ENCODE peak calls at places on chromosome 17, in nine cellular contexts. One of them, this sample, is unnamed.

GRCh38 chr17:71460943-71461342 is 659.9 kb upstream of the SOX9 start:
- DNase-seq in right cardiac atrium: no peak
- DNase-seq in glutamatergic neuron: peak
- DNase-seq in PC-3: peak
- DNase-seq in neuronal stem cell: no peak
- DNase-seq in ELF-1: peak
- DNase-seq in smooth muscle cell of the brain vasculature: no peak
- DNase-seq in memory B cell: no peak
- DNase-seq in stimulated activated CD8-positive, alpha-beta memory T cell treated with anti-CD3 and anti-CD28 coated beads, Interleukin-15, amount 100 ng/mL, for 1 hour: no peak
- DNase-seq in this sample: peak

GRCh38 chr17:76268015-76268749 is 3.0 kb downstream of the UBALD2 start:
- DNase-seq in right cardiac atrium: peak
- DNase-seq in glutamatergic neuron: peak
- DNase-seq in PC-3: no peak
- DNase-seq in neuronal stem cell: no peak
- DNase-seq in ELF-1: peak
- DNase-seq in smooth muscle cell of the brain vasculature: no peak
- DNase-seq in memory B cell: peak
- DNase-seq in stimulated activated CD8-positive, alpha-beta memory T cell treated with anti-CD3 and anti-CD28 coated beads, Interleukin-15, amount 100 ng/mL, for 1 hour: no peak
- DNase-seq in this sample: peak

GRCh38 chr17:46964315-46965265 is 14.5 kb downstream of the RPRML start:
- DNase-seq in right cardiac atrium: no peak
- DNase-seq in glutamatergic neuron: no peak
- DNase-seq in PC-3: peak
- DNase-seq in neuronal stem cell: peak
- DNase-seq in ELF-1: peak
- DNase-seq in smooth muscle cell of the brain vasculature: no peak
- DNase-seq in memory B cell: no peak
- DNase-seq in stimulated activated CD8-positive, alpha-beta memory T cell treated with anti-CD3 and anti-CD28 coated beads, Interleukin-15, amount 100 ng/mL, for 1 hour: no peak
- DNase-seq in this sample: peak

GRCh38 chr17:13643196-13643595 is 41.5 kb upstream of the HS3ST3A1 start:
- DNase-seq in right cardiac atrium: no peak
- DNase-seq in glutamatergic neuron: no peak
- DNase-seq in PC-3: no peak
- DNase-seq in neuronal stem cell: peak
- DNase-seq in ELF-1: peak
- DNase-seq in smooth muscle cell of the brain vasculature: no peak
- DNase-seq in memory B cell: no peak
- DNase-seq in stimulated activated CD8-positive, alpha-beta memory T cell treated with anti-CD3 and anti-CD28 coated beads, Interleukin-15, amount 100 ng/mL, for 1 hour: no peak
- DNase-seq in this sample: no peak

GRCh38 chr17:48541574-48542113 is 3.3 kb downstream of the HOXB2 start:
- DNase-seq in right cardiac atrium: peak
- DNase-seq in glutamatergic neuron: peak
- DNase-seq in PC-3: no peak
- DNase-seq in neuronal stem cell: no peak
- DNase-seq in ELF-1: no peak
- DNase-seq in smooth muscle cell of the brain vasculature: no peak
- DNase-seq in memory B cell: no peak
- DNase-seq in stimulated activated CD8-positive, alpha-beta memory T cell treated with anti-CD3 and anti-CD28 coated beads, Interleukin-15, amount 100 ng/mL, for 1 hour: no peak
- DNase-seq in this sample: no peak

GRCh38 chr17:38568845-38569510 is 36.8 kb downstream of the SRCIN1 start:
- DNase-seq in right cardiac atrium: peak
- DNase-seq in glutamatergic neuron: no peak
- DNase-seq in PC-3: no peak
- DNase-seq in neuronal stem cell: no peak
- DNase-seq in ELF-1: no peak
- DNase-seq in smooth muscle cell of the brain vasculature: no peak
- DNase-seq in memory B cell: no peak
- DNase-seq in stimulated activated CD8-positive, alpha-beta memory T cell treated with anti-CD3 and anti-CD28 coated beads, Interleukin-15, amount 100 ng/mL, for 1 hour: no peak
- DNase-seq in this sample: no peak

GRCh38 chr17:68145088-68145487 is 102.8 kb upstream of the AMZ2 start:
- DNase-seq in right cardiac atrium: no peak
- DNase-seq in glutamatergic neuron: no peak
- DNase-seq in PC-3: no peak
- DNase-seq in neuronal stem cell: no peak
- DNase-seq in ELF-1: no peak
- DNase-seq in smooth muscle cell of the brain vasculature: no peak
- DNase-seq in memory B cell: no peak
- DNase-seq in stimulated activated CD8-positive, alpha-beta memory T cell treated with anti-CD3 and anti-CD28 coated beads, Interleukin-15, amount 100 ng/mL, for 1 hour: no peak
- DNase-seq in this sample: no peak

GRCh38 chr17:69763503-69763902 is 311.5 kb upstream of the KCNJ16 start:
- DNase-seq in right cardiac atrium: no peak
- DNase-seq in glutamatergic neuron: no peak
- DNase-seq in PC-3: peak
- DNase-seq in neuronal stem cell: no peak
- DNase-seq in ELF-1: peak
- DNase-seq in smooth muscle cell of the brain vasculature: peak
- DNase-seq in memory B cell: no peak
- DNase-seq in stimulated activated CD8-positive, alpha-beta memory T cell treated with anti-CD3 and anti-CD28 coated beads, Interleukin-15, amount 100 ng/mL, for 1 hour: no peak
- DNase-seq in this sample: peak

GRCh38 chr17:81513669-81514484 is 1.3 kb upstream of the ACTG1 start:
- DNase-seq in right cardiac atrium: peak
- DNase-seq in glutamatergic neuron: peak
- DNase-seq in PC-3: peak
- DNase-seq in neuronal stem cell: peak
- DNase-seq in ELF-1: peak
- DNase-seq in smooth muscle cell of the brain vasculature: no peak
- DNase-seq in memory B cell: peak
- DNase-seq in stimulated activated CD8-positive, alpha-beta memory T cell treated with anti-CD3 and anti-CD28 coated beads, Interleukin-15, amount 100 ng/mL, for 1 hour: no peak
- DNase-seq in this sample: peak

GRCh38 chr17:80026359-80027042 is 9.2 kb downstream of the TBC1D16 start:
- DNase-seq in right cardiac atrium: no peak
- DNase-seq in glutamatergic neuron: no peak
- DNase-seq in PC-3: no peak
- DNase-seq in neuronal stem cell: no peak
- DNase-seq in ELF-1: no peak
- DNase-seq in smooth muscle cell of the brain vasculature: no peak
- DNase-seq in memory B cell: no peak
- DNase-seq in stimulated activated CD8-positive, alpha-beta memory T cell treated with anti-CD3 and anti-CD28 coated beads, Interleukin-15, amount 100 ng/mL, for 1 hour: no peak
- DNase-seq in this sample: no peak

GRCh38 chr17:71118039-71118438 is 948.7 kb downstream of the KCNJ2 start:
- DNase-seq in right cardiac atrium: no peak
- DNase-seq in glutamatergic neuron: no peak
- DNase-seq in PC-3: peak
- DNase-seq in neuronal stem cell: no peak
- DNase-seq in ELF-1: peak
- DNase-seq in smooth muscle cell of the brain vasculature: no peak
- DNase-seq in memory B cell: no peak
- DNase-seq in stimulated activated CD8-positive, alpha-beta memory T cell treated with anti-CD3 and anti-CD28 coated beads, Interleukin-15, amount 100 ng/mL, for 1 hour: no peak
- DNase-seq in this sample: peak

GRCh38 chr17:42775534-42776098 is 2.4 kb downstream of the VPS25 start:
- DNase-seq in right cardiac atrium: no peak
- DNase-seq in glutamatergic neuron: no peak
- DNase-seq in PC-3: no peak
- DNase-seq in neuronal stem cell: no peak
- DNase-seq in ELF-1: peak
- DNase-seq in smooth muscle cell of the brain vasculature: no peak
- DNase-seq in memory B cell: no peak
- DNase-seq in stimulated activated CD8-positive, alpha-beta memory T cell treated with anti-CD3 and anti-CD28 coated beads, Interleukin-15, amount 100 ng/mL, for 1 hour: no peak
- DNase-seq in this sample: peak

GRCh38 chr17:63246344-63246743 is 199.8 kb downstream of the CYB561 start:
- DNase-seq in right cardiac atrium: no peak
- DNase-seq in glutamatergic neuron: no peak
- DNase-seq in PC-3: no peak
- DNase-seq in neuronal stem cell: no peak
- DNase-seq in ELF-1: no peak
- DNase-seq in smooth muscle cell of the brain vasculature: no peak
- DNase-seq in memory B cell: no peak
- DNase-seq in stimulated activated CD8-positive, alpha-beta memory T cell treated with anti-CD3 and anti-CD28 coated beads, Interleukin-15, amount 100 ng/mL, for 1 hour: no peak
- DNase-seq in this sample: no peak

GRCh38 chr17:4766199-4766598 is 5.5 kb upstream of the TM4SF5 start:
- DNase-seq in right cardiac atrium: no peak
- DNase-seq in glutamatergic neuron: no peak
- DNase-seq in PC-3: no peak
- DNase-seq in neuronal stem cell: no peak
- DNase-seq in ELF-1: no peak
- DNase-seq in smooth muscle cell of the brain vasculature: no peak
- DNase-seq in memory B cell: no peak
- DNase-seq in stimulated activated CD8-positive, alpha-beta memory T cell treated with anti-CD3 and anti-CD28 coated beads, Interleukin-15, amount 100 ng/mL, for 1 hour: no peak
- DNase-seq in this sample: no peak

GRCh38 chr17:5986644-5987043 is 83.5 kb upstream of the WSCD1 start:
- DNase-seq in right cardiac atrium: no peak
- DNase-seq in glutamatergic neuron: no peak
- DNase-seq in PC-3: no peak
- DNase-seq in neuronal stem cell: no peak
- DNase-seq in ELF-1: no peak
- DNase-seq in smooth muscle cell of the brain vasculature: no peak
- DNase-seq in memory B cell: no peak
- DNase-seq in stimulated activated CD8-positive, alpha-beta memory T cell treated with anti-CD3 and anti-CD28 coated beads, Interleukin-15, amount 100 ng/mL, for 1 hour: no peak
- DNase-seq in this sample: no peak